ENCODE peak calls at places on chromosomes 12 and 14, in five cellular contexts. J is H1, R is mesenchymal stem cell, E is trophoblast cell, B is neuronal stem cell. K is an unnamed sample.

GRCh38 chr12:90801776-90802175 is 153.2 kb downstream of the CCER1 start:
- DNase-seq in E (no peak), R (peak; percentile 4), B (no peak), J (no peak), K (no peak)

GRCh38 chr12:54337854-54338650 is 13.1 kb downstream of the COPZ1 start:
- DNase-seq in B (no peak), J (no peak), E (no peak), R (peak; percentile 73), K (no peak)

GRCh38 chr14:22997676-22998323 is 12.1 kb downstream of the C14orf93 start:
- DNase-seq in J (no peak), R (no peak), B (no peak), E (no peak), K (no peak)

GRCh38 chr12:89286506-89286905 is 65.8 kb downstream of the DUSP6 start:
- DNase-seq in R (no peak), E (no peak), J (no peak), B (no peak), K (no peak)

GRCh38 chr12:124538194-124539082 is 29.0 kb downstream of the NCOR2 start:
- DNase-seq in E (no peak), B (no peak), R (peak; percentile 56), J (no peak), K (no peak)

GRCh38 chr12:47903927-47904646 is 707 bp downstream of the VDR start:
- DNase-seq in E (peak; percentile 56), R (peak; percentile 90), B (no peak), J (no peak), K (peak; percentile 53)

GRCh38 chr12:62714409-62715075 is 220.4 kb downstream of the PPM1H start:
- DNase-seq in R (no peak), J (no peak), E (no peak), B (no peak), K (no peak)

GRCh38 chr12:11607313-11608081 is 42.0 kb upstream of the ETV6 start:
- DNase-seq in B (no peak), J (no peak), R (peak; percentile 51), E (peak; percentile 41), K (no peak)

GRCh38 chr12:19643635-19644034 is 204.3 kb downstream of the AEBP2 start:
- DNase-seq in B (peak; percentile 41), J (no peak), R (peak; percentile 76), E (peak; percentile 36), K (peak; percentile 73)

GRCh38 chr12:18275974-18276373 is 14.7 kb downstream of the PIK3C2G start:
- DNase-seq in J (no peak), R (no peak), B (no peak), E (peak; percentile 81), K (no peak)

GRCh38 chr12:18158774-18159557 is 69.0 kb upstream of the RERGL start:
- DNase-seq in R (peak; percentile 54), E (peak; percentile 78), B (no peak), J (peak; percentile 54), K (peak; percentile 41)

GRCh38 chr12:44618960-44619359 is 257.2 kb downstream of the NELL2 start:
- DNase-seq in R (no peak), E (no peak), B (peak; percentile 30), J (no peak), K (no peak)

GRCh38 chr12:51424094-51424661 is 453 bp upstream of the SLC4A8 start:
- DNase-seq in B (no peak), R (peak; percentile 9), E (no peak), J (no peak), K (no peak)

GRCh38 chr14:94316692-94317091 is 6.4 kb downstream of the SERPINA6 start:
- DNase-seq in J (no peak), B (no peak), E (no peak), R (no peak), K (no peak)

DNA sequence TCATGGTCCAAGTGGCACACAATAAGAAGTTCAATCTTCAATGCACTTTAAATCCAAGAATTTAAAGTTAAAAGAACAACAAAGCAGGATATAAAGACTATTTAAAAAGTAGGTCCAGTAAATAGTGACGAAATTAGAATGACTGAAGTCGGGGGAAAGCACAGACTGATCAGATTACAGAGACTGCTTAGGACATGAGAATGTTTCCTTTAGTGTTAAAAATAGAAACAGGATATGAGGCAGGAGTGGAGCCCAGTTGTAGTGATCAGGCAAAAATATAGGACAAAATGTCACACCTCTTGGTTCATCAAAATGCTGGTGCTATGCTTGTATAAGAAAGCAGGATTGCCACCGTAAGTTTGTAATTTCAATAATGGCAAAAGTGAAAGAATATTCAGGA is 52.2 kb upstream of the CD163 start:
- DNase-seq in J (no peak), B (no peak), E (peak; percentile 17), R (peak; percentile 78), K (no peak)
- H2BK5ac ChIP-seq in J (no peak overlapping the region), B (no peak overlapping the region), E (no peak overlapping the region), R (no peak overlapping the region), K (no peak overlapping the region)

GRCh38 chr14:68840454-68840853 is 47.6 kb upstream of the ZFP36L1 start:
- DNase-seq in R (no peak), J (no peak), B (no peak), E (peak; percentile 39), K (no peak)

GRCh38 chr14:68844210-68844545 is 51.3 kb upstream of the ZFP36L1 start:
- DNase-seq in J (no peak), E (no peak), B (no peak), R (no peak), K (no peak)

GRCh38 chr14:68841030-68841809 is 48.4 kb upstream of the ZFP36L1 start:
- DNase-seq in J (no peak), R (no peak), E (no peak), B (no peak), K (no peak)

GRCh38 chr14:68843471-68844209 is 50.8 kb upstream of the ZFP36L1 start:
- DNase-seq in J (peak; percentile 89), R (peak; percentile 65), B (peak; percentile 57), E (peak; percentile 83), K (peak; percentile 76)

DNA sequence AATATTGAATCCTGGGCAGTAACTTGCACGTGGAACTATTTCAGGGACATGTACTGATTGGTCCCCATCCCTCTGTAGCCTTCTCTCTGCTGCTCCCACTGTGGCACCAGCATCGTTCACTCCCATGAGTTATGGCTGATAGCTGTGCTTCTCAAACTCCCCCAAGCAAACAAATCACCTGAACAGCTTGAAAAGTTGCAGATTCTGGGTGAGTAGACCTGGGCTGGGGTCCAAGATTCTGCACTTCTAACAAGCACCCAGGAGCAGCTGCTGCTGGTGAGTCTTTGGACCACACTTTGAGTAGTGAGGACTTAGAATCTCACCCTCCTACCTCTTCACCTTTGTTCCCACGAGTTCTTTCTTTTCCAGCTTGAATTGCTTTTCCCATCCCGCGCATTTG is 49.4 kb upstream of the ZFP36L1 start:
- DNase-seq in E (no peak), B (no peak), R (no peak), J (peak; percentile 28), K (no peak)
- H3K27ac ChIP-seq in E (no peak overlapping the region), B (no peak overlapping the region), R (no peak overlapping the region), J (no peak overlapping the region), K (no peak overlapping the region)

DNA sequence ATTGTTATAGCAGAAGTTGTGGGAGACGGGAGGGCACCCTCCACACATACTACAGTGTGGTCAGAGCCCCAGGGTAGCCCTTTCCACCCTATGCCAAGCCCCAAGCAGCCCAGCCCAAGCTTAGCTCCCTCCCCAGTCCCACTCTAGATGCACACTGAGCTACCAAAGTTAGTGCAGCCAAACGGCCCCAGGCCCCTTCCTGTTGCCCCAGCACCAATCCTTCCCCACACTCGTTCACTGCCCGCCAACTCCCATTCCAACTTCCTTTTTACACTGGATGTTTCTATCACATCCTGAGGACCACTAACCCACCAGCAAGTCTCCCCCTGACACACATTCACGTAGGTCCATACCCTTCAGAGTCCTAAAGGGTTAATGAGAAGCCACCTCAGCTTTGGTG is 8.1 kb downstream of the NDRG2 start:
- DNase-seq in B (no peak), R (no peak), E (no peak), J (no peak), K (no peak)
- H2BK12ac ChIP-seq in B (no peak overlapping the region), R (no peak overlapping the region), E (no peak overlapping the region), J (no peak overlapping the region), K (no peak overlapping the region)

GRCh38 chr12:130850418-130851021 is 11.5 kb upstream of the STX2 start:
- DNase-seq in E (no peak), J (no peak), B (no peak), R (no peak), K (no peak)
- H2BK5ac ChIP-seq in E (peak overlapping the region; percentile 45), J (peak overlapping the region; percentile 99), B (no peak overlapping the region), R (no peak overlapping the region), K (peak overlapping the region; percentile 80)

GRCh38 chr14:24428628-24429394 is 657 bp downstream of the CBLN3 start:
- DNase-seq in E (no peak), B (no peak), R (no peak), J (no peak), K (no peak)
- H3K27ac ChIP-seq in E (no peak overlapping the region), B (no peak overlapping the region), R (no peak overlapping the region), J (no peak overlapping the region), K (no peak overlapping the region)

DNA sequence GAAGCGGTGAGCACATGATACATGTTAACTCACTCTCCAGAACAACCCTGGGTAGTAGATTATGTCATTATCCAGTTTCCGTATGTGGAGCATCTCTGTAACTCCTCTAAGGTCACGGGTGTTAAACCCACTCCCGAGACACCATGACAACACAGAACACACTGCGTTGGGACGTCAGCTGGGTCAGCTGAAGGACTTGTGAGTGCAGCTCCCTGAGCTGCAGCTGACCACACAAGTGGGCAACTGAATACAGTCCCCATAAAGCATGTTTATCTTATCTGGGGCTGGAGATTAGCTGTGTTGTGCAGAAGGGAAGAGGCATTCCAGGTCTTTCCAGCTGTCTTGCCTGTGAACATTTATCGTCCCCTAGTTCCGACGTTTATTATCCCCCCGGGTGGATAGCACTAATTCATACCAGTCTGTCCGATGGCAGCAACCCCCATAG is 211.5 kb downstream of the CHST11 start:
- DNase-seq in R (peak; percentile 100), E (no peak), J (no peak), B (no peak), K (no peak)
- H2BK12ac ChIP-seq in R (no peak overlapping the region), E (no peak overlapping the region), J (no peak overlapping the region), B (no peak overlapping the region), K (no peak overlapping the region)

GRCh38 chr14:34036319-34036761 is 85.5 kb upstream of the EGLN3 start:
- DNase-seq in J (no peak), E (no peak), R (peak; percentile 30), B (no peak), K (no peak)
- H2BK5ac ChIP-seq in J (no peak overlapping the region), E (no peak overlapping the region), R (no peak overlapping the region), B (no peak overlapping the region), K (no peak overlapping the region)

K was measured in H9.